ENCODE peak calls at places on chromosomes 2 and 18, in five cellular contexts. One of them, this sample, is unnamed. For H3K36me3, the result is how much of the 10 kb centered on the place peaks cover.

GRCh38 chr18:35005963-35006577 is 35.1 kb upstream of the MAPRE2 start:
- DNase-seq in thyroid gland: no peak
- DNase-seq in transverse colon: no peak
- DNase-seq in PC-9: peak
- DNase-seq in colonic mucosa: no peak
- DNase-seq in this sample: no peak

GRCh38 chr18:28504100-28504499 is 327.2 kb upstream of the CDH2 start:
- DNase-seq in colonic mucosa: no peak
- DNase-seq in PC-9: no peak
- DNase-seq in transverse colon: no peak
- DNase-seq in thyroid gland: no peak
- DNase-seq in this sample: no peak

GRCh38 chr2:44130441-44130840 is 38.2 kb upstream of the PPM1B start:
- DNase-seq in PC-9: peak
- DNase-seq in colonic mucosa: no peak
- DNase-seq in transverse colon: no peak
- DNase-seq in thyroid gland: no peak
- DNase-seq in this sample: no peak

GRCh38 chr18:51621103-51621969 is 423.9 kb upstream of the MEX3C start:
- DNase-seq in colonic mucosa: peak
- DNase-seq in PC-9: no peak
- DNase-seq in thyroid gland: peak
- DNase-seq in transverse colon: peak
- DNase-seq in this sample: peak

GRCh38 chr18:12703714-12704113 is 872 bp downstream of the PSMG2 start:
- DNase-seq in PC-9: no peak
- DNase-seq in colonic mucosa: no peak
- DNase-seq in transverse colon: no peak
- DNase-seq in thyroid gland: no peak
- DNase-seq in this sample: no peak

GRCh38 chr18:48050176-48050575 is 119.7 kb upstream of the SMAD2 start:
- DNase-seq in thyroid gland: peak
- DNase-seq in PC-9: peak
- DNase-seq in transverse colon: peak
- DNase-seq in colonic mucosa: peak
- DNase-seq in this sample: no peak

GRCh38 chr2:101775636-101776035 is 78.1 kb downstream of the MAP4K4 start:
- DNase-seq in colonic mucosa: no peak
- DNase-seq in PC-9: no peak
- DNase-seq in transverse colon: no peak
- DNase-seq in thyroid gland: peak
- DNase-seq in this sample: no peak

GRCh38 chr18:78998350-78999055 is 18.9 kb downstream of the SALL3 start:
- DNase-seq in thyroid gland: no peak
- DNase-seq in PC-9: no peak
- DNase-seq in colonic mucosa: no peak
- DNase-seq in transverse colon: no peak
- DNase-seq in this sample: no peak

GRCh38 chr2:54274781-54275242 is 18.8 kb upstream of the TSPYL6 start:
- DNase-seq in thyroid gland: no peak
- DNase-seq in PC-9: no peak
- DNase-seq in colonic mucosa: no peak
- DNase-seq in transverse colon: no peak
- DNase-seq in this sample: peak

GRCh38 chr2:230434677-230435324 is 18.8 kb downstream of the SP100 start:
- DNase-seq in transverse colon: no peak
- DNase-seq in colonic mucosa: no peak
- DNase-seq in PC-9: no peak
- DNase-seq in thyroid gland: no peak
- DNase-seq in this sample: no peak

GRCh38 chr2:84906108-84906899 is 848 bp downstream of the TMSB10 start:
- DNase-seq in PC-9: no peak
- DNase-seq in thyroid gland: peak
- DNase-seq in transverse colon: peak
- DNase-seq in colonic mucosa: peak
- DNase-seq in this sample: no peak

GRCh38 chr2:68885811-68886075 is 14.5 kb upstream of the BMP10 start:
- DNase-seq in colonic mucosa: no peak
- DNase-seq in transverse colon: no peak
- DNase-seq in thyroid gland: no peak
- DNase-seq in PC-9: no peak
- DNase-seq in this sample: no peak

GRCh38 chr2:222410534-222410933 is 13.8 kb upstream of the SGPP2 start:
- DNase-seq in colonic mucosa: no peak
- DNase-seq in thyroid gland: peak
- DNase-seq in PC-9: peak
- DNase-seq in transverse colon: no peak
- DNase-seq in this sample: peak

GRCh38 chr2:8609357-8609804 is 72.5 kb upstream of the ID2 start:
- DNase-seq in PC-9: no peak
- DNase-seq in colonic mucosa: peak
- DNase-seq in thyroid gland: no peak
- DNase-seq in transverse colon: no peak
- DNase-seq in this sample: no peak

GRCh38 chr2:119112770-119113488 is 45.6 kb downstream of the C1QL2 start:
- DNase-seq in PC-9: no peak
- DNase-seq in thyroid gland: no peak
- DNase-seq in transverse colon: no peak
- DNase-seq in colonic mucosa: no peak
- DNase-seq in this sample: no peak

GRCh38 chr2:137123241-137123640 is 357.9 kb downstream of the THSD7B start:
- DNase-seq in thyroid gland: no peak
- DNase-seq in PC-9: no peak
- DNase-seq in transverse colon: no peak
- DNase-seq in colonic mucosa: no peak
- DNase-seq in this sample: no peak

GRCh38 chr2:47219970-47220369 is 64.9 kb upstream of the STPG4 start:
- DNase-seq in colonic mucosa: no peak
- DNase-seq in thyroid gland: no peak
- DNase-seq in transverse colon: no peak
- DNase-seq in PC-9: no peak
- DNase-seq in this sample: no peak

GRCh38 chr2:29129586-29130281 is 14.5 kb downstream of the CLIP4 start:
- DNase-seq in transverse colon: no peak
- DNase-seq in thyroid gland: no peak
- DNase-seq in PC-9: peak
- DNase-seq in colonic mucosa: no peak
- DNase-seq in this sample: no peak

GRCh38 chr2:239155806-239156480 is 244.9 kb downstream of the HDAC4 start:
- DNase-seq in transverse colon: no peak
- DNase-seq in thyroid gland: no peak
- DNase-seq in colonic mucosa: no peak
- DNase-seq in PC-9: no peak
- DNase-seq in this sample: no peak

GRCh38 chr2:20524412-20525040 is 77.7 kb downstream of the RHOB start:
- DNase-seq in PC-9: no peak
- DNase-seq in colonic mucosa: no peak
- DNase-seq in thyroid gland: peak
- DNase-seq in transverse colon: peak
- DNase-seq in this sample: no peak

GRCh38 chr18:48728204-48728833 is 189.5 kb downstream of the CTIF start:
- DNase-seq in PC-9: peak
- DNase-seq in thyroid gland: peak
- DNase-seq in colonic mucosa: no peak
- DNase-seq in transverse colon: no peak
- DNase-seq in this sample: peak

GRCh38 chr2:186456941-186457340 is 29.1 kb upstream of the ZC3H15 start:
- DNase-seq in thyroid gland: no peak
- DNase-seq in transverse colon: no peak
- DNase-seq in colonic mucosa: no peak
- DNase-seq in PC-9: no peak
- DNase-seq in this sample: peak

GRCh38 chr2:29936005-29936404 is 14.6 kb upstream of the ALK start:
- DNase-seq in transverse colon: no peak
- DNase-seq in colonic mucosa: no peak
- DNase-seq in thyroid gland: no peak
- DNase-seq in PC-9: no peak
- DNase-seq in this sample: no peak

GRCh38 chr2:69957970-69958369 is 3.5 kb downstream of the ASPRV1 start:
- DNase-seq in thyroid gland: no peak
- DNase-seq in PC-9: no peak
- DNase-seq in transverse colon: no peak
- DNase-seq in colonic mucosa: no peak
- DNase-seq in this sample: no peak

GRCh38 chr2:61763605-61764034 is 90.2 kb downstream of the FAM161A start:
- DNase-seq in colonic mucosa: peak
- DNase-seq in transverse colon: peak
- DNase-seq in thyroid gland: peak
- DNase-seq in PC-9: no peak
- DNase-seq in this sample: peak

GRCh38 chr2:111972955-111973565 is 74.7 kb downstream of the MERTK start:
- DNase-seq in colonic mucosa: peak
- DNase-seq in thyroid gland: peak
- DNase-seq in PC-9: peak
- DNase-seq in transverse colon: peak
- DNase-seq in this sample: no peak

GRCh38 chr2:37326285-37326684 is 1.7 kb upstream of the PRKD3 start:
- DNase-seq in colonic mucosa: peak
- DNase-seq in thyroid gland: peak
- DNase-seq in transverse colon: no peak
- DNase-seq in PC-9: no peak
- DNase-seq in this sample: no peak

GRCh38 chr18:58213445-58213844 is 169.4 kb downstream of the NEDD4L start:
- DNase-seq in transverse colon: no peak
- DNase-seq in PC-9: peak
- DNase-seq in thyroid gland: no peak
- DNase-seq in colonic mucosa: peak
- DNase-seq in this sample: no peak

GRCh38 chr2:41926614-41927580 is 120.9 kb upstream of the PKDCC start:
- DNase-seq in transverse colon: peak
- DNase-seq in thyroid gland: no peak
- DNase-seq in PC-9: no peak
- DNase-seq in colonic mucosa: no peak
- DNase-seq in this sample: no peak

GRCh38 chr2:72993147-72993546 is 75.8 kb downstream of the EMX1 start:
- DNase-seq in PC-9: no peak
- DNase-seq in colonic mucosa: peak
- DNase-seq in thyroid gland: no peak
- DNase-seq in transverse colon: no peak
- DNase-seq in this sample: no peak

DNA sequence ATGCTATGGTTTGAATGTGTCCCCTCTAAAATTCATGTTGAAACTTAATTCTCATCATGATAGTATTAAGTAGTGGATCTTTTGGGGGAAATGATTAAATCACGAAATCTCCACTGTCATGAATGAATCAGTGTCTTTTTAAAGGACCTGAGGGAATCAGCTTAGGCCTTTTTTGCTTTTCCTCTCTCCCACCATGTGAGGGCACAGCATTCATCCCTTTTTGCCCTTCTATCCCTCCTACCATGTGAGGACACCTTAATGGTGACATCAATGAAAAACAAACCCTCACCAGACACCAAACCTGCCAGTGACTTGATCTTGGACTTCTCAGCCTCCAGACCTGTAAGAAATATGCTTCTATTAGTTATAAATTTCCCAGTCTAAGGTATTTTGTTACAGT is 247.1 kb upstream of the UBE2E3 start:
- DNase-seq in thyroid gland: no peak
- DNase-seq in transverse colon: no peak
- DNase-seq in colonic mucosa: no peak
- DNase-seq in PC-9: no peak
- DNase-seq in this sample: no peak
- TF ChIP-seq CTCF in thyroid gland: no peak
- TF ChIP-seq CTCF in transverse colon: no peak
- TF ChIP-seq CTCF in colonic mucosa: no peak
- TF ChIP-seq CTCF in PC-9: no peak
- TF ChIP-seq CTCF in this sample: no peak

GRCh38 chr2:218744615-218745014 is 34.0 kb downstream of the TTLL4 start:
- DNase-seq in thyroid gland: no peak
- DNase-seq in colonic mucosa: no peak
- DNase-seq in PC-9: no peak
- DNase-seq in transverse colon: no peak
- DNase-seq in this sample: no peak

GRCh38 chr2:218746470-218746795 is 35.5 kb upstream of the CYP27A1 start:
- DNase-seq in PC-9: no peak
- DNase-seq in thyroid gland: no peak
- DNase-seq in colonic mucosa: no peak
- DNase-seq in transverse colon: no peak
- DNase-seq in this sample: no peak

GRCh38 chr2:218745160-218745558 is 34.5 kb downstream of the TTLL4 start:
- DNase-seq in thyroid gland: no peak
- DNase-seq in transverse colon: no peak
- DNase-seq in colonic mucosa: no peak
- DNase-seq in PC-9: peak
- DNase-seq in this sample: no peak

GRCh38 chr2:218746960-218747359 is 35.0 kb upstream of the CYP27A1 start:
- DNase-seq in transverse colon: no peak
- DNase-seq in thyroid gland: no peak
- DNase-seq in colonic mucosa: no peak
- DNase-seq in PC-9: no peak
- DNase-seq in this sample: no peak

DNA sequence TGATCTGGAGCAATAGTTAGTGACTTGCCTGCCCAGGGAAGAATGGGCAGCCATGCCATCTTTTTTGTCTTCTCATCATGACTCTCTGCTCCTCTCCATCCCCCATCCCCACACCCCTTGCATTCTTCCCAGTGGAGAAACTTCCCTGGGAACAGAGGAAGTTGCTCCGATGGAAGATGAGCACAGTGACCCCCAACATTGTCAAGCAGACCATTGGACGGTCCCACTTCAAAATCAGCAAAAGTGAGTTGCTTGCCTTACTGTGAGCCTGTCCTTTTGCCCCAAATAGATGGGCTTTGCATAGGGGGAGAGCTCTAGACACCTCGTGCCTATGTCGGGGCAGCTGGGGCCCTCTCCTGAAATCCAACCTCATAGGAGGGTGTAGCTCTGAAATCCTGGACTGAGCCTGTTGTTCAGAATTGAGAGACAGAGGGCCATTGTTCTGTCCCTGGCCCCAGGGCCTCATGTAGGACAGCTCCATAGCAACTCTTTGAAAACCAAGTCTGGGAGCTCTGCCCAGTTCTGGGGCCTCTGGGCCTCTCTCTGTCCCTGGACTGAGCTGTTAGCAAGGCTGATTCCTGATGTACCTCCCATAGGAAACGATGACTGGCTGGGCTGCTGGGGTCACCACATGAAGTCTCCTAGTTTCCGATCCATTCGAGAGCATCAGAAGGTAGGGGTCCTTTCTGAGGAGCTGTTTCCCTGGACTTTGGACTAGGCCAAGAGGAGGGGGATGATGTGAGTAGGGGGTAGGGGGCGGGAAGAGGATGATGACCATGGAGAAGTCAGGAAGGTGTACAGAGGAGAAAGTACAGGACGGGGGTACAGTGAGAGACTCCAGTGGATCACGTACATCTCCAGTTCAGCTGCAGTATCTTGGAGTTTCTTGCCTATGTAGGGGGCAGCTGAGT is 35.2 kb downstream of the TTLL4 start:
- DNase-seq in colonic mucosa: no peak
- DNase-seq in transverse colon: no peak
- DNase-seq in PC-9: peak
- DNase-seq in thyroid gland: no peak
- DNase-seq in this sample: no peak
- H3K36me3 ChIP-seq in colonic mucosa: under half
- H3K36me3 ChIP-seq in transverse colon: under half
- H3K36me3 ChIP-seq in PC-9: under half
- H3K36me3 ChIP-seq in thyroid gland: half or more
- H3K36me3 ChIP-seq in this sample: under half

GRCh38 chr2:86036790-86037138 is 68.9 kb downstream of the POLR1A start:
- DNase-seq in PC-9: no peak
- DNase-seq in thyroid gland: no peak
- DNase-seq in colonic mucosa: no peak
- DNase-seq in transverse colon: no peak
- DNase-seq in this sample: no peak
- H3K4me3 ChIP-seq in PC-9: no peak
- H3K4me3 ChIP-seq in thyroid gland: no peak
- H3K4me3 ChIP-seq in colonic mucosa: no peak
- H3K4me3 ChIP-seq in transverse colon: no peak
- H3K4me3 ChIP-seq in this sample: no peak

GRCh38 chr2:219490186-219490585 is 8.5 kb upstream of the GMPPA start:
- DNase-seq in PC-9: no peak
- DNase-seq in transverse colon: no peak
- DNase-seq in colonic mucosa: no peak
- DNase-seq in thyroid gland: no peak
- DNase-seq in this sample: no peak
- TF ChIP-seq CTCF in PC-9: no peak
- TF ChIP-seq CTCF in transverse colon: no peak
- TF ChIP-seq CTCF in colonic mucosa: no peak
- TF ChIP-seq CTCF in thyroid gland: no peak
- TF ChIP-seq CTCF in this sample: no peak